ENCODE peak calls at places on chromosomes 13 and 19, in ten cellular contexts. O, J, L, V, S, N, B, F, U and Y are unnamed samples.

GRCh38 chr19:41999071-41999877 is 5.2 kb upstream of the ATP1A3 start:
- DNase-seq in O (peak; percentile 15), J (no peak), L (peak; percentile 6), V (no peak), S (no peak), N (no peak), B (no peak), F (no peak), U (no peak), Y (no peak)

GRCh38 chr13:51562011-51562671 is 22.1 kb upstream of the WDFY2 start:
- DNase-seq in O (no peak), J (no peak), L (no peak), V (peak; percentile 40), S (peak; percentile 82), N (no peak), B (no peak), F (no peak), U (no peak), Y (no peak)

GRCh38 chr13:106176103-106176502 is 359.4 kb downstream of the EFNB2 start:
- DNase-seq in O (no peak), J (no peak), L (no peak), V (no peak), S (no peak), N (no peak), B (peak; percentile 51), F (no peak), U (no peak), Y (no peak)

GRCh38 chr19:16325671-16326400 is 1.2 kb downstream of the KLF2 start:
- DNase-seq in O (peak; percentile 78), J (no peak), L (peak; percentile 58), V (no peak), S (peak; percentile 48), N (no peak), B (no peak), F (no peak), U (peak; percentile 43), Y (peak; percentile 42)

GRCh38 chr13:32472194-32472621 is 44.3 kb upstream of the N4BP2L1 start:
- DNase-seq in O (no peak), J (no peak), L (no peak), V (no peak), S (peak; percentile 73), N (no peak), B (no peak), F (no peak), U (no peak), Y (no peak)

GRCh38 chr13:70237131-70237530 is 128.9 kb upstream of the KLHL1 start:
- DNase-seq in O (no peak), J (no peak), L (no peak), V (no peak), S (no peak), N (no peak), B (no peak), F (no peak), U (no peak), Y (no peak)

GRCh38 chr13:87887459-87888123 is 216.4 kb downstream of the SLITRK5 start:
- DNase-seq in O (no peak), J (no peak), L (no peak), V (no peak), S (no peak), N (no peak), B (no peak), F (no peak), U (no peak), Y (no peak)

GRCh38 chr13:25231537-25231936 is 55.8 kb downstream of the MTMR6 start:
- DNase-seq in O (no peak), J (no peak), L (no peak), V (no peak), S (no peak), N (no peak), B (no peak), F (no peak), U (no peak), Y (no peak)

GRCh38 chr13:26881154-26881553 is 120.6 kb upstream of the GPR12 start:
- DNase-seq in O (no peak), J (no peak), L (no peak), V (peak; percentile 57), S (no peak), N (no peak), B (peak; percentile 10), F (no peak), U (no peak), Y (no peak)

GRCh38 chr13:37105251-37105714 is at the start of gene CSNK1A1L:
- DNase-seq in O (peak; percentile 39), J (no peak), L (no peak), V (no peak), S (no peak), N (no peak), B (no peak), F (no peak), U (no peak), Y (no peak)

GRCh38 chr13:95656386-95657015 is 12.0 kb upstream of the DZIP1 start:
- DNase-seq in O (no peak), J (no peak), L (no peak), V (no peak), S (no peak), N (no peak), B (no peak), F (no peak), U (no peak), Y (no peak)

GRCh38 chr19:30006206-30006605 is 64.2 kb downstream of the URI1 start:
- DNase-seq in O (no peak), J (no peak), L (no peak), V (no peak), S (no peak), N (no peak), B (no peak), F (no peak), U (no peak), Y (no peak)

GRCh38 chr13:50441141-50441540 is 402.4 kb downstream of the DLEU7 start:
- DNase-seq in O (no peak), J (no peak), L (no peak), V (no peak), S (no peak), N (no peak), B (no peak), F (no peak), U (no peak), Y (no peak)

GRCh38 chr19:35248310-35249145 is at the start of gene LSR:
- DNase-seq in O (peak; percentile 95), J (peak; percentile 44), L (peak; percentile 75), V (peak; percentile 49), S (peak; percentile 95), N (peak; percentile 62), B (no peak), F (no peak), U (peak; percentile 63), Y (peak; percentile 62)

GRCh38 chr13:60267498-60268202 is 103.9 kb upstream of the DIAPH3 start:
- DNase-seq in O (no peak), J (no peak), L (peak; percentile 6), V (no peak), S (no peak), N (no peak), B (no peak), F (no peak), U (no peak), Y (no peak)

GRCh38 chr13:26929971-26930730 is 169.6 kb upstream of the GPR12 start:
- DNase-seq in O (no peak), J (no peak), L (peak; percentile 58), V (peak; percentile 47), S (peak; percentile 69), N (peak; percentile 57), B (peak; percentile 22), F (peak; percentile 92), U (peak; percentile 53), Y (peak; percentile 60)

GRCh38 chr19:33446156-33446917 is 72.8 kb downstream of the CEBPG start:
- DNase-seq in O (no peak), J (no peak), L (no peak), V (no peak), S (no peak), N (no peak), B (no peak), F (no peak), U (no peak), Y (no peak)

GRCh38 chr13:67096418-67096817 is 133.7 kb downstream of the PCDH9 start:
- DNase-seq in O (no peak), J (no peak), L (no peak), V (no peak), S (no peak), N (no peak), B (no peak), F (no peak), U (no peak), Y (no peak)

GRCh38 chr13:48542581-48543341 is 9.9 kb upstream of the RCBTB2 start:
- DNase-seq in O (peak; percentile 43), J (no peak), L (no peak), V (no peak), S (no peak), N (no peak), B (no peak), F (peak; percentile 36), U (no peak), Y (no peak)

GRCh38 chr19:17365361-17365760 is 11.8 kb downstream of the PLVAP start:
- DNase-seq in O (no peak), J (no peak), L (no peak), V (no peak), S (no peak), N (no peak), B (no peak), F (no peak), U (no peak), Y (no peak)

GRCh38 chr19:5045956-5046338 is 77.0 kb downstream of the KDM4B start:
- DNase-seq in O (no peak), J (no peak), L (no peak), V (no peak), S (no peak), N (no peak), B (no peak), F (no peak), U (no peak), Y (no peak)

GRCh38 chr13:48653074-48654054 is at the start of gene CYSLTR2:
- DNase-seq in O (no peak), J (no peak), L (no peak), V (no peak), S (peak; percentile 53), N (no peak), B (peak; percentile 16), F (no peak), U (no peak), Y (peak; percentile 27)

GRCh38 chr19:45142728-45143115 is 18.1 kb downstream of the NKPD1 start:
- DNase-seq in O (no peak), J (no peak), L (no peak), V (no peak), S (no peak), N (no peak), B (no peak), F (no peak), U (no peak), Y (no peak)

GRCh38 chr19:6663236-6664187 is 6.4 kb downstream of the TNFSF14 start:
- DNase-seq in O (no peak), J (no peak), L (no peak), V (peak; percentile 32), S (no peak), N (no peak), B (no peak), F (no peak), U (no peak), Y (no peak)

GRCh38 chr13:91145806-91146205 is 201.7 kb upstream of the MIR17HG start:
- DNase-seq in O (no peak), J (no peak), L (no peak), V (no peak), S (no peak), N (no peak), B (no peak), F (no peak), U (no peak), Y (no peak)

GRCh38 chr19:17469092-17469370 is 1.3 kb upstream of the SLC27A1 start:
- DNase-seq in O (no peak), J (no peak), L (peak; percentile 12), V (no peak), S (no peak), N (no peak), B (no peak), F (no peak), U (no peak), Y (no peak)

GRCh38 chr13:38766799-38767198 is 79.9 kb downstream of the FREM2 start:
- DNase-seq in O (no peak), J (no peak), L (no peak), V (no peak), S (no peak), N (no peak), B (no peak), F (no peak), U (no peak), Y (no peak)